ENCODE peak calls at places on chromosomes 4 and X, in seven cellular contexts. V is GM10248; M is activated CD4-positive, alpha-beta T cell treated with anti-CD3 and anti-CD28 coated beads, Interleukin-2, amount 50 U/mL, for 4 hours; T is SJSA1; Q is H1; H is OCI-LY7; W is neural crest cell. S is an unnamed sample.

GRCh38 chr4:70583952-70584834 is 7.9 kb upstream of the AMBN start:
- DNase-seq in V (no peak), M (no peak), T (no peak), Q (no peak), H (no peak), W (no peak), S (no peak)

GRCh38 chr4:94175553-94176260 is 32.0 kb upstream of the SMARCAD1 start:
- DNase-seq in V (no peak), M (no peak), T (no peak), Q (no peak), H (no peak), W (no peak), S (no peak)

GRCh38 chr4:79141530-79141929 is 184.3 kb downstream of the NAA11 start:
- DNase-seq in V (no peak), M (no peak), T (no peak), Q (peak; percentile 9), H (no peak), W (no peak), S (no peak)

GRCh38 chr4:140213736-140214135 is 59.8 kb upstream of the MAML3 start:
- DNase-seq in V (no peak), M (peak; percentile 2), T (no peak), Q (no peak), H (no peak), W (no peak), S (no peak)

GRCh38 chr4:127214001-127214400 is 418.8 kb upstream of the INTU start:
- DNase-seq in V (no peak), M (no peak), T (no peak), Q (no peak), H (no peak), W (no peak), S (no peak)

GRCh38 chr4:16001484-16001858 is 38.5 kb upstream of the FGFBP2 start:
- DNase-seq in V (peak; percentile 76), M (peak; percentile 9), T (peak; percentile 31), Q (peak; percentile 63), H (peak; percentile 75), W (peak; percentile 44), S (peak; percentile 34)

GRCh38 chr4:176438401-176438800 is 118.6 kb downstream of the SPCS3 start:
- DNase-seq in V (no peak), M (no peak), T (no peak), Q (no peak), H (no peak), W (no peak), S (no peak)

GRCh38 chr4:26873391-26874026 is 12.9 kb downstream of the STIM2 start:
- DNase-seq in V (peak; percentile 26), M (no peak), T (no peak), Q (no peak), H (no peak), W (no peak), S (peak; percentile 43)

GRCh38 chr4:140212171-140212570 is 58.2 kb upstream of the MAML3 start:
- DNase-seq in V (no peak), M (no peak), T (no peak), Q (no peak), H (no peak), W (no peak), S (no peak)

GRCh38 chr4:6696611-6697010 is 2.9 kb downstream of the S100P start:
- DNase-seq in V (no peak), M (no peak), T (no peak), Q (no peak), H (no peak), W (no peak), S (no peak)

GRCh38 chrX:17040711-17041110 is 94.3 kb downstream of the REPS2 start:
- DNase-seq in V (no peak), M (no peak), T (no peak), Q (no peak), H (no peak), W (no peak), S (no peak)

GRCh38 chr4:55214172-55214571 is 88.8 kb upstream of the KDR start:
- DNase-seq in V (no peak), M (no peak), T (no peak), Q (no peak), H (peak; percentile 1), W (no peak), S (no peak)